ENCODE peak calls at places on chromosomes 6 and 20, in ten cellular contexts. R is lower lobe of right lung, Q is progenitor cell of endocrine pancreas, I is fibroblast of lung, B is fibroblast of mammary gland, K is cardiac fibroblast, E is H9, J is dorsolateral prefrontal cortex, Y is prostate gland, H is body of pancreas. F is an unnamed sample.
A peak's percentile ranks its signal among the peaks of the same experiment; 100 is the strongest.

GRCh38 chr6:30735668-30736314 is 6.7 kb downstream of the FLOT1 start:
- DNase-seq in R (no peak), Q (no peak), I (no peak), B (no peak), K (no peak), E (no peak), J (no peak), Y (no peak), H (no peak), F (no peak)

GRCh38 chr6:5498579-5498899 is 237.2 kb downstream of the FARS2 start:
- DNase-seq in R (no peak), Q (no peak), I (no peak), B (no peak), K (no peak), E (no peak), J (no peak), Y (no peak), H (no peak), F (no peak)

GRCh38 chr6:41077536-41077935 is 4.8 kb downstream of the NFYA start:
- DNase-seq in R (no peak), Q (no peak), I (no peak), B (no peak), K (no peak), E (no peak), J (no peak), Y (no peak), H (no peak), F (no peak)

GRCh38 chr6:154882107-154882506 is 113.0 kb upstream of the TIAM2 start:
- DNase-seq in R (no peak), Q (no peak), I (no peak), B (peak; percentile 65), K (peak; percentile 48), E (no peak), J (no peak), Y (peak; percentile 52), H (no peak), F (no peak)

GRCh38 chr6:150153905-150154492 is 11.2 kb downstream of the PPP1R14C start:
- DNase-seq in R (no peak), Q (no peak), I (no peak), B (no peak), K (no peak), E (no peak), J (no peak), Y (no peak), H (no peak), F (no peak)

GRCh38 chr6:109445382-109445781 is 4.9 kb downstream of the SMPD2 start:
- DNase-seq in R (no peak), Q (no peak), I (no peak), B (no peak), K (no peak), E (no peak), J (no peak), Y (no peak), H (no peak), F (no peak)

GRCh38 chr6:84882768-84883766 is 118.7 kb upstream of the TBX18 start:
- DNase-seq in R (no peak), Q (no peak), I (peak; percentile 6), B (peak; percentile 84), K (peak; percentile 72), E (no peak), J (no peak), Y (no peak), H (no peak), F (no peak)

GRCh38 chr6:154637392-154637791 is 95.8 kb upstream of the SCAF8 start:
- DNase-seq in R (no peak), Q (no peak), I (no peak), B (no peak), K (no peak), E (no peak), J (no peak), Y (no peak), H (no peak), F (no peak)

GRCh38 chr20:35344354-35344837 is 52.2 kb upstream of the FAM83C start:
- DNase-seq in R (peak; percentile 56), Q (no peak), I (peak; percentile 91), B (peak; percentile 95), K (peak; percentile 93), E (no peak), J (no peak), Y (peak; percentile 31), H (peak; percentile 28), F (no peak)

GRCh38 chr20:46289416-46289815 is 18.9 kb downstream of the CDH22 start:
- DNase-seq in R (no peak), Q (no peak), I (no peak), B (no peak), K (no peak), E (no peak), J (no peak), Y (no peak), H (no peak), F (no peak)

GRCh38 chr6:115740907-115741306 is 319.8 kb downstream of the FRK start:
- DNase-seq in R (no peak), Q (no peak), I (no peak), B (no peak), K (no peak), E (no peak), J (no peak), Y (no peak), H (no peak), F (no peak)

GRCh38 chr6:36851149-36851614 is 11.9 kb upstream of the CPNE5 start:
- DNase-seq in R (no peak), Q (peak; percentile 24), I (peak; percentile 84), B (peak; percentile 95), K (peak; percentile 91), E (peak; percentile 56), J (no peak), Y (peak; percentile 63), H (peak; percentile 71), F (no peak)

GRCh38 chr6:43855247-43855646 is 85.2 kb downstream of the VEGFA start:
- DNase-seq in R (no peak), Q (no peak), I (no peak), B (no peak), K (no peak), E (no peak), J (no peak), Y (no peak), H (no peak), F (peak; percentile 21)

GRCh38 chr6:43853066-43853650 is 83.1 kb downstream of the VEGFA start:
- DNase-seq in R (no peak), Q (no peak), I (no peak), B (no peak), K (no peak), E (no peak), J (no peak), Y (no peak), H (no peak), F (peak; percentile 27)

GRCh38 chr6:43859213-43859612 is 89.2 kb downstream of the VEGFA start:
- DNase-seq in R (no peak), Q (no peak), I (no peak), B (no peak), K (no peak), E (no peak), J (no peak), Y (no peak), H (no peak), F (no peak)

GRCh38 chr6:43858161-43859153 is 88.4 kb downstream of the VEGFA start:
- DNase-seq in R (no peak), Q (no peak), I (no peak), B (no peak), K (no peak), E (no peak), J (no peak), Y (no peak), H (no peak), F (peak; percentile 22)

DNA sequence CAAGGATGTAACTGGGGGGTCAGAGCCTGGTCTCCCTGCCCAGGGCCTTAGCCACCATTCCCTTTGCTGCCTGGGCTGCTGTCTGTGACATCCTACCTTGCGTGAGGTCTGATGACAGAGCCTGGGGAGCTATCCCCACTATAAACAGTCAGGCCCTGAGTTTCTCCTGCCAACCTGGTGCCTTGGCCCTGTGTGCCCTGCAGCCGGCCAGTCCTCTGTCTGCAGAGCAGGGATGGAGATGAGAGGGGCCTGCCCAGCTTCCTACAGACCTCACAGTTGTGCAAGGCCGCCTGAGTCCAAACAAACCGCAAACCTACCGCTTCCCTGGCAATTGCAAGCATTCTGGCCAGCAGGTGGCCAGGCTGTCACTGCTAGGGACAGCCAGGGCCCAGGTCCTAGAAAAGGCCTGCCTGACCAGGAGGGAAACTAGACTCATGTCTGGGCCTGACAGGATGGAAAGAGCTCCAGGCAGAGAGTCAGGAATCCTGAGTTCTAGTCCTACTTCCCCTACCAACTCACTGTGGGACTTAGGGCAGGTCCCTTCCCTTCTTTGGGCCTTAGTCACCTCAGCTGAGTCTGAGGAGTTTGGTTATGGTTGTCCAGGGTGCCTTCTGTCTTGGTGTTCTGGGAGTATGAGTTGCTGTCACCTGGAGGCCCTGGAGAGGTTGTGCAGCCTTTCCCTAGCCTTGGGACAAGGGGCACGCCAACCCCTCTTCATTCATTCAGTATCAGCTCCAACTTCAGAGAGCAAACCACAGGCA is 86.2 kb downstream of the VEGFA start:
- DNase-seq in R (peak; percentile 68), Q (peak; percentile 43), I (peak; percentile 28), B (no peak), K (peak; percentile 35), E (peak; percentile 66), J (no peak), Y (no peak), H (peak; percentile 79), F (peak; percentile 44)
- TF ChIP-seq CTCF in R (peak; percentile 35), Q (peak; percentile 71), I (no peak), B (peak; percentile 9), K (peak; percentile 31), E (peak; percentile 61), J (no peak), Y (no peak), H (peak; percentile 44), F (peak; percentile 25)

DNA sequence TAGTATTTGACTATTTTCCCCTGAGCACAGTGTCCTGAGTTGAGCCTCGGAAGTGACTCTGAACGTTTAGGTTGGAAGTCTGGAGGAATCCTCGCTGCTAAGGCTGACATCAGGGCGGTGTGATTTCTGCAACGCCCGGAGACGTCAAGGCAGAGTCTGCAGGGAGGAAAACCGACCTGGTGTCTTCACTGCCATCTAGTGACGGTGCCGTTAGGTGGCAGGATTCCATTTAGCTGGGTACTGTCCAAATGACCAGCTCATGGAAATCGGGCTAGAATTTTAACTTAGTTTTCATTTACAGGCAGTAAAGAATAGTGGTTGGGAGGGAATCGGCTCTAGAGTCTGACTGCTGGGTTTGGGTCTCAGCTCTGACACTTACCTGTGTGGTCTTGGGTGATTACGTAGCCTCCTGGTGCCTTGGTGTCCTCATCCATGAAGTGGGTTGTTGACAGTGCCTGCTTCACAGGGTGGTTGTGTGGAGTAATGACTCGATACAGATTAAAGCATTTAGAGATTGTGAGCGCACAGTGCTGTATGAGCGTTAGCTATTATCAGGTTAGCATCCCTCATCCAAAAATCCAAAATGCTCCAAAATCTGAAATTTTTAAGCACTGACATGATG is 35.0 kb downstream of the FOXF2 start:
- DNase-seq in R (no peak), Q (no peak), I (peak; percentile 83), B (peak; percentile 70), K (peak; percentile 63), E (peak; percentile 74), J (no peak), Y (peak; percentile 33), H (peak; percentile 62), F (no peak)
- TF ChIP-seq CTCF in R (peak; percentile 62), Q (peak; percentile 69), I (peak; percentile 74), B (peak; percentile 73), K (peak; percentile 67), E (peak; percentile 81), J (peak; percentile 41), Y (peak; percentile 34), H (peak; percentile 29), F (peak; percentile 33)

GRCh38 chr20:57609842-57610167 is 10.4 kb downstream of the ZBP1 start:
- DNase-seq in R (no peak), Q (no peak), I (no peak), B (no peak), K (no peak), E (no peak), J (no peak), Y (no peak), H (no peak), F (no peak)
- TF ChIP-seq CTCF in R (no peak), Q (peak; percentile 29), I (no peak), B (no peak), K (no peak), E (peak; percentile 52), J (no peak), Y (no peak), H (no peak), F (no peak)

GRCh38 chr20:51801220-51801991 is 915 bp downstream of the SALL4 start:
- DNase-seq in R (no peak), Q (peak; percentile 28), I (peak; percentile 7), B (no peak), K (peak; percentile 15), E (peak; percentile 55), J (no peak), Y (no peak), H (no peak), F (no peak)
- TF ChIP-seq CTCF in R (no peak), Q (peak; percentile 31), I (no peak), B (no peak), K (peak; percentile 2), E (peak; percentile 49), J (no peak), Y (peak; percentile 27), H (no peak), F (no peak)

F was measured in CD14-positive monocyte.